ENCODE peak calls at places on chromosomes 4 and X, in nine cellular contexts. K is ascending aorta, A is IMR-90, I is epithelial cell of esophagus, T is left ventricle myocardium inferior, Y is fibroblast of the aortic adventitia, C is WTC11, M is B cell, V is MCF 10A. N is an unnamed sample.

GRCh38 chr4:4852591-4853362 is 6.7 kb upstream of the MSX1 start:
- DNase-seq in V (peak; percentile 22), C (peak; percentile 69), I (peak; percentile 65), M (peak; percentile 62), A (peak; percentile 76), Y (peak; percentile 85), T (no peak), K (no peak), N (peak; percentile 69)

GRCh38 chrX:9327086-9327746 is 137.6 kb upstream of the TBL1X start:
- DNase-seq in V (no peak), T (no peak), C (no peak), K (no peak), Y (no peak), M (no peak), I (no peak), A (no peak), N (no peak)

GRCh38 chr4:6788123-6788522 is 5.6 kb downstream of the KIAA0232 start:
- DNase-seq in Y (no peak), M (no peak), I (no peak), C (no peak), V (no peak), K (no peak), A (no peak), T (no peak), N (no peak)

GRCh38 chr4:144316869-144317268 is 176.4 kb upstream of the GYPA start:
- DNase-seq in T (no peak), M (no peak), A (no peak), Y (no peak), V (no peak), I (no peak), C (no peak), K (no peak), N (no peak)

GRCh38 chr4:40848981-40849380 is 99.2 kb downstream of the NSUN7 start:
- DNase-seq in V (no peak), I (peak; percentile 19), A (peak; percentile 37), K (no peak), Y (peak; percentile 23), M (no peak), T (no peak), C (no peak), N (no peak)

GRCh38 chr4:174040287-174040686 is 243.2 kb downstream of the FBXO8 start:
- DNase-seq in K (no peak), V (no peak), T (no peak), I (no peak), C (no peak), A (no peak), M (no peak), Y (no peak), N (no peak)

GRCh38 chrX:55342533-55343501 is 78.1 kb upstream of the PAGE3 start:
- DNase-seq in T (no peak), C (peak; percentile 35), Y (peak; percentile 22), A (no peak), V (peak; percentile 38), K (no peak), M (peak; percentile 15), I (peak; percentile 74), N (no peak)

GRCh38 chr4:30716158-30716557 is 4.0 kb upstream of the PCDH7 start:
- DNase-seq in V (peak; percentile 59), T (no peak), M (no peak), I (peak; percentile 38), Y (peak; percentile 66), A (peak; percentile 53), C (no peak), K (no peak), N (peak; percentile 22)

GRCh38 chrX:22124098-22124497 is 92.0 kb downstream of the PHEX start:
- DNase-seq in Y (peak; percentile 54), A (no peak), C (no peak), K (no peak), I (peak; percentile 89), M (no peak), V (peak; percentile 83), T (no peak), N (no peak)

GRCh38 chr4:114827651-114828050 is 229.0 kb downstream of the UGT8 start:
- DNase-seq in M (no peak), A (no peak), Y (no peak), C (no peak), T (no peak), I (no peak), V (no peak), K (no peak), N (no peak)

GRCh38 chr4:8201341-8201781 is 2.3 kb downstream of the SH3TC1 start:
- DNase-seq in M (peak; percentile 84), A (no peak), K (no peak), T (peak; percentile 55), V (no peak), I (peak; percentile 10), Y (no peak), C (no peak), N (no peak)

GRCh38 chrX:115665122-115665521 is 104.1 kb downstream of the PLS3 start:
- DNase-seq in A (no peak), M (no peak), T (no peak), I (no peak), V (no peak), K (no peak), Y (no peak), C (no peak), N (no peak)

GRCh38 chrX:16839224-16839851 is 30.8 kb downstream of the RBBP7 start:
- DNase-seq in A (no peak), V (no peak), T (no peak), Y (no peak), K (no peak), I (no peak), M (no peak), C (no peak), N (no peak)

GRCh38 chr4:81565137-81565870 is 93.6 kb upstream of the RASGEF1B start:
- DNase-seq in I (peak; percentile 16), C (no peak), A (no peak), T (peak; percentile 88), K (peak; percentile 24), V (peak; percentile 27), Y (peak; percentile 19), M (no peak), N (no peak)

GRCh38 chrX:115333446-115333845 is 43.9 kb downstream of the LUZP4 start:
- DNase-seq in C (no peak), M (no peak), A (peak; percentile 7), I (no peak), V (no peak), T (no peak), Y (no peak), K (no peak), N (no peak)

DNA sequence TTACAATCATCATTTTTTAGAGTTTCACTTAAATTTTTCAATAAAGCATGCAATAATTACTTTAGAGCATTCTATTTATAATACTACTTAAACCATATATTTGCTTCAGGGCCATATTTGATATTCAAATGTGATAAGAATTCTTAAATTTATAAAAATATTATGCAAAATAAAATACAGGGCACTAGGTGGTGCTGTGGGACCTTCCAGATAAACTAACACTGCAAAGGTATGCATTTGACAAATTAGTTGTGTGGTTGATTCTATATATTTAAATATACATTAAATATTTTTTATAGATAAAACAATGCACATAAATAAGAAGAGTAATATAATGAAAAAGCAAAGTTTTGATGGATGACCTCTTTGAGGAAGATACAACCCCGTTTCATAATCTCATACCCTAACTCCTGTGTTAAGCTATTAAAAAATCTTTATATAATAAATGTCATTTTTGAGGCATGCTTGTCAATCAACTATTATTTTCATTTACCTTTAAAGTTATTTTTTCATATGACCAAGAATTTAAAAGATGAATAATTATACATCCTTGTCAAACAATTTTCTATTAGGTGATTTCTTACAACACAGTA is 128.4 kb downstream of the REELD1 start:
- DNase-seq in K (no peak), I (peak; percentile 61), C (peak; percentile 8), T (no peak), Y (peak; percentile 71), A (peak; percentile 47), V (peak; percentile 50), M (peak; percentile 20), N (peak; percentile 29)
- TF ChIP-seq CTCF in K (peak; percentile 69), I (peak; percentile 58), C (peak; percentile 36), T (peak; percentile 74), Y (peak; percentile 57), A (peak; percentile 64), V (peak; percentile 61), M (peak; percentile 88), N (peak; percentile 86)

GRCh38 chrX:107654778-107655761 is 26.8 kb downstream of the PRPS1 start:
- DNase-seq in T (peak; percentile 49), M (peak; percentile 51), I (peak; percentile 97), C (peak; percentile 85), A (peak; percentile 92), Y (peak; percentile 92), V (peak; percentile 84), K (peak; percentile 48), N (peak; percentile 93)
- TF ChIP-seq CTCF in T (peak; percentile 74), M (peak; percentile 78), I (peak; percentile 71), C (peak; percentile 72), A (peak; percentile 54), Y (peak; percentile 74), V (peak; percentile 66), K (peak; percentile 71), N (peak; percentile 81)

GRCh38 chr4:2243682-2244380 is 1.9 kb upstream of the HAUS3 start:
- DNase-seq in A (peak; percentile 18), M (peak; percentile 55), Y (peak; percentile 45), I (no peak), C (peak; percentile 29), V (peak; percentile 17), K (no peak), T (peak; percentile 50), N (peak; percentile 12)
- TF ChIP-seq CTCF in A (peak; percentile 31), M (peak; percentile 12), Y (peak; percentile 31), I (no peak), C (no peak), V (no peak), K (peak; percentile 47), T (peak; percentile 47), N (no peak)

DNA sequence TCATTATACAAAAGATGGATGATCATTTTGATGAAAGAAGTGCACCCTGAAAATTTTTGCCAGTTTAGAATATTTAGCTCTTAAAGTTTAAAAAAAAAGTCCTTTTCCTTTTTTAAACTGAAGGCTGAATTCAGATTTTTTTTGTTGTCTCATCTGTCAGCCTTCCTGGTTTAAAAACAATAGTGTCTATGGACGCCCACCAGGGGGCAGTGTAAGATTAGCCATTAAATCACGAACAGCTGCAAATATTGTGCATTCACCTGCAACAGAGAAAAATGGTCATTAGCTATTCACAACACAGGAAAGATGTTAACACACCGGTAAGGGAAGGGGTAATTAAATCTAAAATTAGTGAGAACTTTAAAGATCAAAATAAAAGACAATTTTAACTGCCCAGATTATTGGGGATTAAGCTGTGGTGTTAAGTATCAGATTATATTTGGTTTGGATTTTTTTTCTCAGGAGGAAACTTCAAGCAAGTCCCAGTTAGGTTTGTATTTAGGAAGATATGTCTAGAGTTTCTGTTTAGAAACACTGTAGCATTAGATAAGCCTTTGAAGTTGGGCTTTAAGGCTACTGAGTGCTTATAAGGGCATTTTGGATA is 4.4 kb upstream of the CXorf38 start:
- DNase-seq in C (peak; percentile 33), V (peak; percentile 79), A (peak; percentile 65), T (peak; percentile 18), M (peak; percentile 37), K (no peak), Y (peak; percentile 81), I (peak; percentile 60), N (peak; percentile 36)
- TF ChIP-seq CTCF in C (peak; percentile 49), V (peak; percentile 73), A (peak; percentile 79), T (peak; percentile 71), M (peak; percentile 77), K (peak; percentile 80), Y (peak; percentile 64), I (peak; percentile 52), N (peak; percentile 86)

GRCh38 chrX:40143987-40144386 is 46.2 kb upstream of the BCOR start:
- DNase-seq in Y (no peak), I (no peak), C (no peak), K (no peak), M (no peak), A (no peak), V (no peak), T (no peak), N (no peak)
- TF ChIP-seq CTCF in Y (no peak), I (no peak), C (no peak), K (no peak), M (no peak), A (no peak), V (no peak), T (no peak), N (no peak)

GRCh38 chr4:125316781-125317525 is 2.2 kb downstream of the FAT4 start:
- DNase-seq in I (peak; percentile 37), M (no peak), C (peak; percentile 54), T (peak; percentile 40), K (no peak), Y (peak; percentile 32), V (peak; percentile 49), A (peak; percentile 35), N (peak; percentile 23)
- TF ChIP-seq CTCF in I (peak; percentile 21), M (no peak), C (no peak), T (no peak), K (peak; percentile 20), Y (peak; percentile 3), V (peak; percentile 48), A (peak; percentile 22), N (no peak)